ENCODE peak calls at places on chromosomes 4 and X, in five cellular contexts. One of them, this sample, is unnamed.

GRCh38 chr4:24262616-24263015 is 321.7 kb downstream of the DHX15 start:
- DNase-seq in left lung: no peak
- DNase-seq in HL-60: no peak
- DNase-seq in fibroblast of mammary gland: no peak
- DNase-seq in AG09309: no peak
- DNase-seq in this sample: no peak

GRCh38 chr4:112752061-112752460 is 115.1 kb downstream of the LARP7 start:
- DNase-seq in left lung: no peak
- DNase-seq in HL-60: no peak
- DNase-seq in fibroblast of mammary gland: no peak
- DNase-seq in AG09309: no peak
- DNase-seq in this sample: no peak

GRCh38 chrX:39335447-39336235 is 534.4 kb downstream of the MID1IP1 start:
- DNase-seq in left lung: no peak
- DNase-seq in HL-60: peak; percentile 13
- DNase-seq in fibroblast of mammary gland: no peak
- DNase-seq in AG09309: no peak
- DNase-seq in this sample: no peak

GRCh38 chrX:85859426-85859825 is 187.9 kb downstream of the CHM start:
- DNase-seq in left lung: no peak
- DNase-seq in HL-60: no peak
- DNase-seq in fibroblast of mammary gland: no peak
- DNase-seq in AG09309: no peak
- DNase-seq in this sample: no peak

GRCh38 chrX:152641996-152642395 is 4.3 kb downstream of the GABRQ start:
- DNase-seq in left lung: no peak
- DNase-seq in HL-60: no peak
- DNase-seq in fibroblast of mammary gland: peak; percentile 6
- DNase-seq in AG09309: no peak
- DNase-seq in this sample: no peak

GRCh38 chrX:41507899-41508298 is 60.8 kb downstream of the NYX start:
- DNase-seq in left lung: no peak
- DNase-seq in HL-60: no peak
- DNase-seq in fibroblast of mammary gland: no peak
- DNase-seq in AG09309: no peak
- DNase-seq in this sample: no peak

GRCh38 chrX:118644378-118644777 is 83.0 kb upstream of the IL13RA1 start:
- DNase-seq in left lung: no peak
- DNase-seq in HL-60: peak; percentile 9
- DNase-seq in fibroblast of mammary gland: peak; percentile 44
- DNase-seq in AG09309: peak; percentile 23
- DNase-seq in this sample: peak; percentile 7

GRCh38 chrX:7146703-7147430 is 645 bp upstream of the STS start:
- DNase-seq in left lung: peak; percentile 39
- DNase-seq in HL-60: peak; percentile 34
- DNase-seq in fibroblast of mammary gland: peak; percentile 38
- DNase-seq in AG09309: no peak
- DNase-seq in this sample: no peak

GRCh38 chr4:185730849-185731608 is 81.0 kb downstream of the SORBS2 start:
- DNase-seq in left lung: no peak
- DNase-seq in HL-60: no peak
- DNase-seq in fibroblast of mammary gland: peak; percentile 51
- DNase-seq in AG09309: no peak
- DNase-seq in this sample: no peak

GRCh38 chr4:153465583-153465921 is 608 bp upstream of the TMEM131L start:
- DNase-seq in left lung: peak; percentile 51
- DNase-seq in HL-60: peak; percentile 45
- DNase-seq in fibroblast of mammary gland: peak; percentile 59
- DNase-seq in AG09309: no peak
- DNase-seq in this sample: no peak

GRCh38 chr4:74109894-74110605 is 11.1 kb upstream of the CXCL2 start:
- DNase-seq in left lung: no peak
- DNase-seq in HL-60: no peak
- DNase-seq in fibroblast of mammary gland: peak; percentile 98
- DNase-seq in AG09309: peak; percentile 86
- DNase-seq in this sample: peak; percentile 92

GRCh38 chr4:26238782-26239647 is 81.8 kb upstream of the RBPJ start:
- DNase-seq in left lung: no peak
- DNase-seq in HL-60: no peak
- DNase-seq in fibroblast of mammary gland: peak; percentile 46
- DNase-seq in AG09309: no peak
- DNase-seq in this sample: no peak

GRCh38 chr4:128700659-128701350 is 108.7 kb upstream of the JADE1 start:
- DNase-seq in left lung: no peak
- DNase-seq in HL-60: no peak
- DNase-seq in fibroblast of mammary gland: no peak
- DNase-seq in AG09309: no peak
- DNase-seq in this sample: no peak

GRCh38 chr4:1600811-1601532 is 83.1 kb downstream of the FAM53A start:
- DNase-seq in left lung: no peak
- DNase-seq in HL-60: no peak
- DNase-seq in fibroblast of mammary gland: no peak
- DNase-seq in AG09309: no peak
- DNase-seq in this sample: no peak

GRCh38 chr4:129966175-129966574 is 870.2 kb downstream of the C4orf33 start:
- DNase-seq in left lung: no peak
- DNase-seq in HL-60: no peak
- DNase-seq in fibroblast of mammary gland: no peak
- DNase-seq in AG09309: no peak
- DNase-seq in this sample: no peak

GRCh38 chr4:41409095-41409494 is 128.9 kb upstream of the LIMCH1 start:
- DNase-seq in left lung: no peak
- DNase-seq in HL-60: no peak
- DNase-seq in fibroblast of mammary gland: no peak
- DNase-seq in AG09309: no peak
- DNase-seq in this sample: no peak

GRCh38 chrX:138917781-138918180 is 206.3 kb upstream of the FGF13 start:
- DNase-seq in left lung: no peak
- DNase-seq in HL-60: no peak
- DNase-seq in fibroblast of mammary gland: peak; percentile 87
- DNase-seq in AG09309: peak; percentile 75
- DNase-seq in this sample: peak; percentile 12

GRCh38 chr4:73908965-73909364 is 39.8 kb downstream of the CXCL1 start:
- DNase-seq in left lung: no peak
- DNase-seq in HL-60: no peak
- DNase-seq in fibroblast of mammary gland: no peak
- DNase-seq in AG09309: no peak
- DNase-seq in this sample: no peak

GRCh38 chr4:123398151-123398802 is 1.7 kb downstream of the SPRY1 start:
- DNase-seq in left lung: peak; percentile 64
- DNase-seq in HL-60: peak; percentile 69
- DNase-seq in fibroblast of mammary gland: peak; percentile 50
- DNase-seq in AG09309: no peak
- DNase-seq in this sample: no peak

GRCh38 chr4:159334461-159334860 is 231.6 kb downstream of the RAPGEF2 start:
- DNase-seq in left lung: no peak
- DNase-seq in HL-60: no peak
- DNase-seq in fibroblast of mammary gland: no peak
- DNase-seq in AG09309: no peak
- DNase-seq in this sample: no peak

GRCh38 chrX:151762802-151763201 is 28.3 kb downstream of the CNGA2 start:
- DNase-seq in left lung: no peak
- DNase-seq in HL-60: no peak
- DNase-seq in fibroblast of mammary gland: no peak
- DNase-seq in AG09309: no peak
- DNase-seq in this sample: no peak

GRCh38 chrX:106612403-106612789 is 618 bp downstream of the RADX start:
- DNase-seq in left lung: no peak
- DNase-seq in HL-60: no peak
- DNase-seq in fibroblast of mammary gland: no peak
- DNase-seq in AG09309: no peak
- DNase-seq in this sample: no peak

GRCh38 chrX:11893933-11894710 is 136.1 kb downstream of the MSL3 start:
- DNase-seq in left lung: no peak
- DNase-seq in HL-60: no peak
- DNase-seq in fibroblast of mammary gland: no peak
- DNase-seq in AG09309: no peak
- DNase-seq in this sample: peak; percentile 38

DNA sequence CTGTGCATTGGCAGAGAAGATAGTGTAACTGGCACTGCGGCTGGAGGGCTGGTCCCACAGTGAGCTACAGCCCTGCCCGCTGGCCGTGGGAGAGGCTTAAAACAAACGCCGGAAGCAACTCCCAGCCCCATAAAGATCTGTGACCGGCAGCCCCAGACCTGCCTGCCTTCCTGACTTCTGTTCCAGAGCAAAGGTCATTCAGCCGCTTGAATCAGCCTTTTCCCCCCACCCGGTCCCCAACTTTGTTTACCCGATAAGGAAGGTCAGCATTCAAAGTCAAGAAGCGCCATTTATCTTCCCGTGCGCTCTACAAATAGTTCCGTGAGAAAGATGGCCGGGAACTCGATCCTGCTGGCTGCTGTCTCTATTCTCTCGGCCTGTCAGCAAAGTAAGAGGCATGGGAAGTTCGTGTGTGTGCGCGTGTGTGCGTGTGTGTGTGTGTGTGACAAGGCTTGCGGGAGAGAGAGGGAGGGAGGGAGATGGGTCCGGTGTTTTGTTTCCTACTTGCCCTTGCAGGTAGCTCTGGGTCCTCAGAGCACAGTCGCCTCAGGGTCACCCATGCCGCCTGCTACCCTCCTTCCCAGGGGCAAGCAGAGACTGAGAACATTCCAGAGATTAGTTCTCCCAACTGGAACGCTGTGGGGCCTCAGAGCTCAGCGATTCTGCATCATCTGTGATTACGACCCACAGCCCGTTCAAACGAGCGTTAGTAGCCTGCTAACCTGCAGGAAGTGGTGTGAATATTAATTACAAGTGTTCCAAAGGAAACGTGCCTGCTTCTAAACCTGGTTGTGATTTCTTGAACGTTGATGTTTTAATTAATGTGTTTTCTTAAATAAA is at the start of gene MGST2:
- DNase-seq in left lung: peak; percentile 81
- DNase-seq in HL-60: peak; percentile 84
- DNase-seq in fibroblast of mammary gland: peak; percentile 59
- DNase-seq in AG09309: peak; percentile 44
- DNase-seq in this sample: peak; percentile 41
- H3K4me3 ChIP-seq in left lung: peak within 1 kb of the TSS; percentile 44
- H3K4me3 ChIP-seq in HL-60: peak within 1 kb of the TSS; percentile 49
- H3K4me3 ChIP-seq in fibroblast of mammary gland: peak within 1 kb of the TSS; percentile 57
- H3K4me3 ChIP-seq in AG09309: peak within 1 kb of the TSS; percentile 57
- H3K4me3 ChIP-seq in this sample: peak within 1 kb of the TSS; percentile 59

DNA sequence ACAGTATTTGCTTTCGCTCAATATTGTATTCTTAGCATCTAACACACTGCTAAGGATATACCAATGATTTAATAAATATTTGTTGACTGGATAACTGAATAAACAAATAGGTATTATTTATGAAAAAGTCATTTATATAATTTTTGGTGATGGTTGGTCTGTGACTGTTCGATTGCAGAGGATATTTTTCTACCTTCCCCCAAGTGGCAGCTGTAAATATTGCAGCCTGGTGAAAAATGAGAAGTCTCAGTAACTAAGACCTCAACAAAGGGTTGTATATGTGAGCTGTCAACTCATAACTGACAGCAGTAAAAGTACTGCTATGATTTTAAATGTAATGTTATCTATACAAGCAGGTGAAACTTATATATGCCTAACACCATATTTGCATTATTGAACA is 36.0 kb downstream of the HTR2C start:
- DNase-seq in left lung: no peak
- DNase-seq in HL-60: no peak
- DNase-seq in fibroblast of mammary gland: peak; percentile 8
- DNase-seq in AG09309: no peak
- DNase-seq in this sample: no peak
- TF ChIP-seq CTCF in left lung: peak; percentile 37
- TF ChIP-seq CTCF in HL-60: peak; percentile 12
- TF ChIP-seq CTCF in fibroblast of mammary gland: peak; percentile 56
- TF ChIP-seq CTCF in AG09309: peak; percentile 48
- TF ChIP-seq CTCF in this sample: peak; percentile 50

GRCh38 chr4:183409463-183409862 is 35.0 kb upstream of the CDKN2AIP start:
- DNase-seq in left lung: no peak
- DNase-seq in HL-60: no peak
- DNase-seq in fibroblast of mammary gland: no peak
- DNase-seq in AG09309: no peak
- DNase-seq in this sample: no peak

GRCh38 chr4:183409956-183410355 is 34.5 kb upstream of the CDKN2AIP start:
- DNase-seq in left lung: no peak
- DNase-seq in HL-60: no peak
- DNase-seq in fibroblast of mammary gland: no peak
- DNase-seq in AG09309: no peak
- DNase-seq in this sample: no peak

GRCh38 chr4:183408791-183409190 is 35.6 kb upstream of the CDKN2AIP start:
- DNase-seq in left lung: no peak
- DNase-seq in HL-60: no peak
- DNase-seq in fibroblast of mammary gland: no peak
- DNase-seq in AG09309: no peak
- DNase-seq in this sample: no peak

GRCh38 chr4:183407128-183407585 is 37.3 kb upstream of the CDKN2AIP start:
- DNase-seq in left lung: peak; percentile 85
- DNase-seq in HL-60: peak; percentile 82
- DNase-seq in fibroblast of mammary gland: peak; percentile 50
- DNase-seq in AG09309: no peak
- DNase-seq in this sample: no peak

DNA sequence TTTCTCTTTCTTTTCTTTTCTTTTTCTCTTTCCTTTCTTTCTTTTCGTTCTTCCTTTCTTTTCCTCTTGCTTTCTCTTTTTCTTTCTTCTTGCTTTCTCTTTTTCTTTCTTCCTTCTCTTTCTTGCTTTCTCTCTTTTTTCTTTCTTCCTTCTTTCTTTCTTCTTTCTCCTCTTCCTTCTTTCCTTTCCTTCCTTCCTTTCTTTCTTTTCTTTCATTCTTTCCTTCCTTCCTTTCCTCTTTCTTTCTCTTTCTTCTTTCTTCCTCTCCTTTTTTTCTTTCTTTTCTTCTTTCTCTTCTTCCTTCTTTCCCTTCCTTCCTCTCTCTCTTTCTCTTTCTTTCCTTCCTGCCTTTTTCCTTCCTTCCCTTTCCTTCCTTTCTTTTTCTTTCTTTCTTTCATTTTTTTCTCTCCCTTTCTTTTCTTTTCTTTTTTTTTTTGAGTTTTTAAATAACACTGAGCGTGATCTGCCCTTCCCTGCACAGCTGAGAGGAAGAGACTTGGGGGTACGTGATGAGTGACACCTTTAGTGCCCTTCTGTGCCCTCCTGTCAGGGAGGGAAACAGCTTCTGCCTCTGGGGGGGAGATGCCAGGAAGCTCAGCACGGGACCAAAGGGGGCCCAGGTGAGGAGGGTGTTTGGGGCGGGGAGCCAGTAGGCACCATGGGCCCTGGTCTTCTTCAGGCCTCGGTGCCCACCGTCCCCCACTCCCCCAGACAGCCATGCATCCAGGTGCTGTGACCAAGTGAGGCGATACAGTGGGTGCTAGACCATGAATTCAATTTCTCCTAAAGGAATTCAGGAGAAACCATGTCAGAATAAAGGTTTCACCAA is 36.6 kb upstream of the CDKN2AIP start:
- DNase-seq in left lung: no peak
- DNase-seq in HL-60: no peak
- DNase-seq in fibroblast of mammary gland: no peak
- DNase-seq in AG09309: no peak
- DNase-seq in this sample: no peak
- H3K4me3 ChIP-seq in left lung: peak overlapping the region; percentile 9
- H3K4me3 ChIP-seq in HL-60: no peak overlapping the region
- H3K4me3 ChIP-seq in fibroblast of mammary gland: peak overlapping the region; percentile 61
- H3K4me3 ChIP-seq in AG09309: peak overlapping the region; percentile 40
- H3K4me3 ChIP-seq in this sample: peak overlapping the region; percentile 59

DNA sequence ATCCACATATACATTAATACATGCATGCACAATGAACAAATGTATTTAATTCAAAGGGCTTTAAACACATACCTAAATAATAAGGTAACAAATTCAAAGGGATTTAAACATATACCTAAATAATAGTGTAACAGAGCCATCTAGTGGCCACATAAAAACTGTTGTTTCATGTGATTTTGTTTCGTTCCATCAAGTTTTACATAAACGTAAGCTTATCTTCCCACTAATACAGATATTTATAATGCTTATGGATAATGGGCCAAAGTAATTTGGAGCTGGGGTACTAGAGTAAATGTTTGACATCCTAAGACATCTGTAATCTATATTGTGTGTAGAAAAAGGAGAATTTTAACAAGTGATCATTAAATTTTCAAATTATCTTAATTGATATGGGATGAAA is 82.3 kb downstream of the PRSS12 start:
- DNase-seq in left lung: no peak
- DNase-seq in HL-60: no peak
- DNase-seq in fibroblast of mammary gland: peak; percentile 66
- DNase-seq in AG09309: no peak
- DNase-seq in this sample: no peak
- TF ChIP-seq CTCF in left lung: peak; percentile 42
- TF ChIP-seq CTCF in HL-60: peak; percentile 22
- TF ChIP-seq CTCF in fibroblast of mammary gland: peak; percentile 54
- TF ChIP-seq CTCF in AG09309: peak; percentile 33
- TF ChIP-seq CTCF in this sample: peak; percentile 44

This sample was measured in kidney epithelial cell.